ENCODE peak calls at places on chromosomes 6 and 20, in seven cellular contexts. D is ovary, M is suprapubic skin, I is SK-N-MC, F is mammary epithelial cell, U is SK-N-SH, G is endodermal cell. S is an unnamed sample.

GRCh38 chr20:21901470-21902275 is 196.2 kb downstream of the PAX1 start:
- DNase-seq in I (no peak), G (no peak), U (no peak), D (no peak), F (no peak), M (no peak), S (peak)

GRCh38 chr6:46453221-46453620 is 38.0 kb downstream of the RCAN2 start:
- DNase-seq in F (peak), M (no peak), U (no peak), G (no peak), D (no peak), I (no peak), S (no peak)

GRCh38 chr6:693737-694038 is 749 bp upstream of the EXOC2 start:
- DNase-seq in I (no peak), M (no peak), D (no peak), G (no peak), U (no peak), F (no peak), S (no peak)

GRCh38 chr20:58073945-58074920 is 154.2 kb downstream of the ANKRD60 start:
- DNase-seq in F (peak), D (no peak), G (peak), M (no peak), U (no peak), I (no peak), S (no peak)

GRCh38 chr6:129766959-129767728 is 57.2 kb upstream of the ARHGAP18 start:
- DNase-seq in F (peak), G (peak), I (no peak), U (peak), M (no peak), D (no peak), S (no peak)

GRCh38 chr6:169256061-169256460 is 2.4 kb upstream of the THBS2 start:
- DNase-seq in U (no peak), G (no peak), I (no peak), M (no peak), D (no peak), F (no peak), S (no peak)

GRCh38 chr6:75296811-75297779 is 12.5 kb upstream of the TMEM30A start:
- DNase-seq in U (peak), G (no peak), F (peak), D (no peak), I (peak), M (no peak), S (no peak)

GRCh38 chr6:88680654-88681053 is 282.8 kb downstream of the RNGTT start:
- DNase-seq in I (no peak), F (no peak), G (no peak), D (no peak), U (no peak), M (no peak), S (no peak)

GRCh38 chr6:158519761-158520160 is 40.1 kb upstream of the TMEM181 start:
- DNase-seq in M (peak), G (peak), F (no peak), I (no peak), D (no peak), U (no peak), S (no peak)

GRCh38 chr6:43867246-43867645 is 97.2 kb downstream of the VEGFA start:
- DNase-seq in I (no peak), D (no peak), U (no peak), M (no peak), F (no peak), G (no peak), S (no peak)

DNA sequence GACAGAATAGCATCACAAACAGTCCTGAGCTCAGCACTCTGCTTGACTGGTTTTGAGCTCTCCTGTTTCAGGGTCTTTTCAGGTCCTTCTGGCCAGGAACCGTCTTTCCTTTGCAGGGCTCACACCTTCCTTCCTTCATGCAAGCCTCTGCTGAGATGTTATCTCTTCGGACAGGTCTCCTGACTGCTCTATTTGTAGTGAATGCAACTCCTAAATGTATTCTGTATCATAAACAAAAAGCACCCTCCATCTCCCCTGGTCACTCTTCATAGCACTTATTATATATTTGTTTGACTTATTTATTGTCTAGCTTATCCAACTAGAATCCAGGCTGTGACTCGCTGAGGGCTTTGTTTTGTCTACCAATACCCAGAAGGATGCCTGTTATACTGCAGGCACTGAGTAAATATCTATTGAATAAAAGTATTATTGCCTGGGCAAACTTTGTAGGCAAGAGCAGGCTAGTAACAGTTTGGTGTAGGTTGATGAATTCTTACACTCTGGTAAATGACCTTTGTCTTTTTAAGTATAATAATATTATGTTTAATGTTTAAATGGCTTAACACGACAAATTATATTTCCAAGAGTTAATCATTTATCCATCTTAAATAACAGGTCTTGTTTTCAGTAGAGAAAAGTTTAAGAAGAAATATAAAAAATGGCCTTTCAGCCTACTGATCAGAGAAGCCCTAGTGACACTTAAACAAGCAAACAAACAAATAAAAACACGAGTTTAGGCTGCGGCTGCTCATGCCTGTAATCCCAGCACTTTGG is 199.8 kb downstream of the BCAS1 start:
- DNase-seq in F (no peak), U (no peak), G (peak), I (no peak), M (no peak), D (no peak), S (no peak)
- H3K27ac ChIP-seq in F (peak), U (no peak), G (no peak), I (no peak), M (peak), D (no peak), S (no peak)

DNA sequence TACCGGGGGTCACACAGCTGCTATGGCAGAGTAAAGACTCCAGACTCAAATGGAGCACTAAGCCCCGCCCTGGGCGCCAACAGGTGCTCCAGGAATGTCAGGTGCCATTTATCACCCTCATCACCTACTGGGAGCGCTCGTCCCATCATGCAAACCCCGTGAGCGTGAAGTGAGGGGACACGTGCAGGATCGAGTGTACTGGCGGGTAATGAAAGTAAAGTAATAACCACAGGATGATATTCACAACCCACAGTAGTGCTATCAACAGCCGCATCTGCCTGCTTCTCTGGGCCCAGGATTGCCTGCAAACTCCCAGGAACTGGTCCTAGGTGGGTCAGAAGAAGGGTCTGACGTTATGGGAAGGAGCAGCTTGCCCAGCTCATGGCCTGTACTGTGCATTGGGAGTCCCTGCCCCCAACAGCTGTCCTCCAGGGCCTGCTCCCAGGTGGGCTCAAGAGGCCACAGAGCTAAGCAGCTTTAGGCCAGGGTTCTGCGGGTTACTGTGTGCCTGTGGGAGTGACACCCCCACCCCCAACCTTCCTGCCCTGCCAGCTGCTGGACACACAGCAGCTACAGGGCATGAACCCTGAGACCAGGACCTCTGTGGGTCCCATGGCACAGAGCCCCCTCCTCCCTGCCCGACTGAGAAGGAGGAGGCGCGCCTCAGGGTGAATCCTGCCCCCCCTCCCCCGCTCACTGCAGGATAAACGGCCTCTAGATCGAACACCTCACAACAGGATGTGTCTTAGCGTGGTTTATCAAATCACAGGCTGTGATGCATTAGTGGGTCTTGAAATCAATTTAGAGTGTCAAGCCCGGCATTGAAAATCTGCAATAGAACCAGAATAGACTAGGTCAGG is 120.6 kb upstream of the SULF2 start:
- DNase-seq in F (no peak), I (no peak), M (no peak), D (no peak), G (no peak), U (no peak), S (no peak)
- H3K4me3 ChIP-seq in F (no peak), I (no peak), M (no peak), D (no peak), G (no peak), U (no peak), S (no peak)

GRCh38 chr20:50304883-50305635 is 114.4 kb downstream of the CEBPB start:
- DNase-seq in G (peak), D (peak), I (no peak), U (peak), F (peak), M (peak), S (peak)
- H3K27ac ChIP-seq in G (no peak), D (peak), I (no peak), U (peak), F (no peak), M (peak), S (peak)

DNA sequence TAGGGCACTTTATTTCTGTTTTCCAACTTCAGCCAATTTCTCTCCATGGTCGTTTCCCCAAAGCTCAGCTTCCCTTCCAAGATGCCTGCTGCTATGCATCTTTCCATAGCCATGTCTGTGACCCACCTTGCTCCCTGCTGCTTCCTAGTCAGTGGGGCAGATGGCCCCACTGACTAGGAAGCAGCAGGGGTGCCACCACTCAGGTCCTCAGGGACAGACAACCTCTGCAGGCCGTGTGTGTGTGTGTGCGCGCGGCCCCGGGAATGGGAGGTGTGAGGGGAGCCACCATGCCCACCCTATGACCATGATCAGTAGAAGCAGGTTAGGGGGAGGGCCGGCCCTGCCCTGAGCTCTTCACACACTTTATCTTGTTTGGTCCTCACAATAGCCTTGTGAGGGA is 2.7 kb upstream of the IP6K3 start:
- DNase-seq in G (no peak), M (no peak), F (no peak), D (no peak), U (no peak), I (no peak), S (no peak)
- H3K4me3 ChIP-seq in G (no peak), M (no peak), F (no peak), D (no peak), U (no peak), I (no peak), S (no peak)

GRCh38 chr20:48051810-48052491 is 266.7 kb upstream of the SULF2 start:
- DNase-seq in I (no peak), M (no peak), D (no peak), G (no peak), U (peak), F (peak), S (no peak)
- H3K27ac ChIP-seq in I (no peak), M (no peak), D (no peak), G (no peak), U (peak), F (peak), S (no peak)

GRCh38 chr20:32535316-32535952 is 49.7 kb downstream of the NOL4L start:
- DNase-seq in I (no peak), U (no peak), M (no peak), F (no peak), G (no peak), D (no peak), S (no peak)
- H3K4me3 ChIP-seq in I (peak), U (no peak), M (peak), F (peak), G (no peak), D (peak), S (peak)

S was measured in heart right ventricle.